ENCODE peak calls at places on chromosomes 3 and 15, in nine cellular contexts. J is psoas muscle; W is effector memory CD8-positive, alpha-beta T cell; F is Calu3; O is stimulated activated CD8-positive, alpha-beta memory T cell treated with anti-CD3 and anti-CD28 coated beads, Interleukin-12 subunit alpha, Interleukin-12 subunit beta, amount 100 ng/mL, for 4 hours; K is iPS-NIHi11; P is foreskin fibroblast; I is progenitor cell of endocrine pancreas; S is NCI-H510A treated with DMSO at 0.1 percent for 48 hours. D is an unnamed sample.

GRCh38 chr15:70569139-70569717 is 194.1 kb downstream of the UACA start:
- DNase-seq in W (no peak), K (peak), I (no peak), P (peak), F (peak), S (no peak), O (no peak), J (no peak), D (peak)

GRCh38 chr15:37678124-37678523 is 256.3 kb upstream of the TMCO5A start:
- DNase-seq in O (no peak), I (no peak), K (no peak), P (no peak), W (no peak), F (no peak), S (no peak), J (no peak), D (no peak)

GRCh38 chr3:9402410-9403228 is 5.2 kb downstream of the SETD5 start:
- DNase-seq in W (no peak), K (peak), O (no peak), I (peak), S (peak), F (peak), P (no peak), J (no peak), D (peak)

GRCh38 chr3:113501597-113501996 is 13.4 kb downstream of the SPICE1 start:
- DNase-seq in I (no peak), W (no peak), S (no peak), K (no peak), J (no peak), P (no peak), O (no peak), F (no peak), D (no peak)

GRCh38 chr3:112088944-112089343 is 2.8 kb downstream of the C3orf52 start:
- DNase-seq in O (no peak), K (no peak), S (no peak), F (no peak), J (no peak), W (no peak), P (no peak), I (no peak), D (no peak)

GRCh38 chr3:128076465-128076782 is 24.2 kb downstream of the SEC61A1 start:
- DNase-seq in S (no peak), J (no peak), K (no peak), P (no peak), F (no peak), I (no peak), O (no peak), W (no peak), D (no peak)

GRCh38 chr3:141738636-141739363 is 702 bp downstream of the RNF7 start:
- DNase-seq in J (no peak), K (no peak), P (peak), W (no peak), F (no peak), I (no peak), O (peak), S (peak), D (peak)

GRCh38 chr15:92074646-92075045 is 221.1 kb downstream of the SLCO3A1 start:
- DNase-seq in S (peak), O (no peak), P (no peak), K (no peak), W (no peak), I (no peak), F (peak), J (peak), D (no peak)

GRCh38 chr3:170534232-170534631 is 51.6 kb downstream of the SLC7A14 start:
- DNase-seq in J (no peak), K (no peak), O (no peak), F (no peak), P (no peak), I (no peak), S (peak), W (no peak), D (no peak)

GRCh38 chr3:56484096-56484495 is 15.8 kb upstream of the ERC2 start:
- DNase-seq in P (no peak), I (no peak), S (no peak), O (no peak), W (no peak), F (no peak), J (no peak), K (no peak), D (no peak)

GRCh38 chr15:85831415-85832113 is 36.8 kb upstream of the KLHL25 start:
- DNase-seq in K (peak), F (peak), W (no peak), I (peak), S (no peak), J (peak), P (peak), O (no peak), D (peak)

GRCh38 chr3:139935071-139935865 is at the start of gene CLSTN2:
- DNase-seq in I (peak), O (no peak), J (peak), K (peak), S (peak), P (peak), F (peak), W (no peak), D (peak)

GRCh38 chr3:147404800-147405551 is 1.4 kb downstream of the ZIC4 start:
- DNase-seq in K (no peak), W (no peak), I (no peak), O (no peak), P (no peak), F (no peak), J (no peak), S (no peak), D (no peak)

GRCh38 chr3:55873523-55874254 is 386.6 kb upstream of the WNT5A start:
- DNase-seq in O (no peak), J (no peak), I (no peak), S (no peak), P (peak), W (no peak), F (no peak), K (no peak), D (no peak)

GRCh38 chr15:74006774-74007639 is 12.5 kb downstream of the PML start:
- DNase-seq in O (no peak), J (no peak), K (no peak), W (no peak), F (no peak), P (no peak), S (no peak), I (no peak), D (no peak)

GRCh38 chr3:194871143-194871863 is 185.6 kb downstream of the FAM43A start:
- DNase-seq in W (no peak), J (peak), P (peak), K (peak), S (no peak), O (no peak), I (peak), F (peak), D (peak)

GRCh38 chr3:80855482-80855881 is 906.0 kb downstream of the GBE1 start:
- DNase-seq in J (no peak), S (no peak), O (no peak), K (no peak), I (no peak), W (no peak), P (no peak), F (peak), D (no peak)

GRCh38 chr3:110966966-110967663 is 104.5 kb upstream of the NECTIN3 start:
- DNase-seq in O (no peak), W (no peak), F (no peak), S (no peak), K (no peak), I (no peak), J (no peak), P (no peak), D (no peak)

GRCh38 chr3:14503706-14504065 is 36.5 kb downstream of the GRIP2 start:
- DNase-seq in W (no peak), F (no peak), I (no peak), O (no peak), P (no peak), J (peak), K (no peak), S (no peak), D (no peak)

GRCh38 chr3:12952322-12953200 is 111.2 kb upstream of the RPL32 start:
- DNase-seq in W (no peak), O (no peak), I (no peak), K (no peak), P (no peak), F (no peak), S (no peak), J (no peak), D (no peak)

GRCh38 chr3:12507871-12508281 is 23.6 kb downstream of the TSEN2 start:
- DNase-seq in O (no peak), F (no peak), I (no peak), K (no peak), J (peak), P (peak), W (no peak), S (no peak), D (no peak)

GRCh38 chr15:26449296-26449695 is 323.6 kb downstream of the GABRB3 start:
- DNase-seq in S (no peak), J (no peak), O (no peak), F (no peak), I (no peak), W (no peak), K (peak), P (no peak), D (no peak)

GRCh38 chr15:80828796-80829195 is 49.6 kb downstream of the CEMIP start:
- DNase-seq in S (no peak), J (no peak), P (no peak), K (no peak), I (no peak), F (no peak), W (no peak), O (no peak), D (no peak)

GRCh38 chr3:171306631-171307030 is 153.6 kb downstream of the TNIK start:
- DNase-seq in W (no peak), F (no peak), I (no peak), P (peak), S (no peak), O (no peak), J (peak), K (no peak), D (peak)

GRCh38 chr3:195170521-195170920 is 100.4 kb downstream of the XXYLT1 start:
- DNase-seq in I (no peak), O (no peak), J (no peak), F (no peak), S (no peak), P (no peak), W (no peak), K (no peak), D (no peak)

GRCh38 chr3:96986241-96986640 is 171.8 kb downstream of the EPHA6 start:
- DNase-seq in W (no peak), F (no peak), P (no peak), I (no peak), J (no peak), O (no peak), K (no peak), S (peak), D (no peak)

GRCh38 chr15:39594056-39594763 is 13.3 kb downstream of the THBS1 start:
- DNase-seq in W (peak), J (no peak), S (no peak), F (no peak), I (no peak), K (no peak), P (peak), O (no peak), D (no peak)

GRCh38 chr15:90031231-90031791 is 30.2 kb downstream of the ZNF710 start:
- DNase-seq in O (no peak), K (no peak), P (peak), W (no peak), I (no peak), S (no peak), F (no peak), J (no peak), D (no peak)

GRCh38 chr15:85959573-85959972 is 120.1 kb upstream of the AGBL1 start:
- DNase-seq in W (no peak), F (no peak), J (no peak), I (no peak), O (no peak), K (no peak), S (no peak), P (no peak), D (no peak)